ENCODE peak calls at places on chromosome X, in five cellular contexts. V, I, C, D and G are unnamed samples. For H3K27me3, the result is how much of the 10 kb centered on the place peaks cover.

GRCh38 chrX:16822723-16823122 is 36.5 kb downstream of the TXLNG start:
- DNase-seq in V (peak), I (no peak), C (no peak), D (peak), G (peak)

GRCh38 chrX:94058728-94059382 is 384.8 kb downstream of the FAM133A start:
- DNase-seq in V (no peak), I (no peak), C (no peak), D (peak), G (peak)

GRCh38 chrX:13093489-13094140 is 49.2 kb upstream of the FAM9C start:
- DNase-seq in V (no peak), I (no peak), C (no peak), D (no peak), G (no peak)

GRCh38 chrX:54407266-54407665 is 32.9 kb upstream of the TSR2 start:
- DNase-seq in V (no peak), I (no peak), C (no peak), D (no peak), G (no peak)

GRCh38 chrX:7263961-7264360 is 116.0 kb upstream of the PUDP start:
- DNase-seq in V (no peak), I (no peak), C (no peak), D (peak), G (peak)

GRCh38 chrX:39261446-39262147 is 460.3 kb downstream of the MID1IP1 start:
- DNase-seq in V (peak), I (no peak), C (no peak), D (peak), G (peak)

GRCh38 chrX:40845331-40845911 is 110.1 kb upstream of the MED14 start:
- DNase-seq in V (peak), I (no peak), C (no peak), D (peak), G (peak)

GRCh38 chrX:65480960-65481359 is 53.6 kb downstream of the LAS1L start:
- DNase-seq in V (no peak), I (no peak), C (no peak), D (no peak), G (no peak)

GRCh38 chrX:47991263-47992092 is 12.3 kb downstream of the ZNF182 start:
- DNase-seq in V (peak), I (no peak), C (no peak), D (peak), G (no peak)

GRCh38 chrX:153953342-153953830 is 8.9 kb upstream of the RENBP start:
- DNase-seq in V (peak), I (peak), C (peak), D (peak), G (peak)

GRCh38 chrX:1167918-1168481 is 44.4 kb downstream of the CRLF2 start:
- DNase-seq in V (no peak), I (no peak), C (no peak), D (no peak), G (no peak)

GRCh38 chrX:20240201-20240600 is 26.5 kb downstream of the RPS6KA3 start:
- DNase-seq in V (peak), I (no peak), C (no peak), D (no peak), G (no peak)

GRCh38 chrX:13212191-13212651 is 107.6 kb downstream of the ATXN3L start:
- DNase-seq in V (no peak), I (no peak), C (no peak), D (no peak), G (no peak)

GRCh38 chrX:7996414-7996813 is 69.2 kb upstream of the PNPLA4 start:
- DNase-seq in V (peak), I (no peak), C (no peak), D (peak), G (no peak)

GRCh38 chrX:131617182-131617581 is 73.3 kb downstream of the OR13H1 start:
- DNase-seq in V (peak), I (no peak), C (no peak), D (peak), G (peak)

GRCh38 chrX:140123446-140123845 is 158.1 kb upstream of the CXorf66 start:
- DNase-seq in V (peak), I (no peak), C (no peak), D (peak), G (peak)

GRCh38 chrX:49042581-49043219 is 457 bp downstream of the TFE3 start:
- DNase-seq in V (peak), I (no peak), C (no peak), D (no peak), G (no peak)

GRCh38 chrX:134548844-134549205 is 88.9 kb downstream of the HPRT1 start:
- DNase-seq in V (no peak), I (no peak), C (no peak), D (no peak), G (no peak)
- H3K27me3 ChIP-seq in V (under half), I (under half), C (half or more), D (under half), G (under half)

GRCh38 chrX:25012793-25013592 is 2.8 kb downstream of the ARX start:
- DNase-seq in V (no peak), I (no peak), C (no peak), D (no peak), G (no peak)

GRCh38 chrX:25010784-25011588 is 4.8 kb downstream of the ARX start:
- DNase-seq in V (no peak), I (no peak), C (no peak), D (no peak), G (no peak)

GRCh38 chrX:25013593-25014365 is 2.0 kb downstream of the ARX start:
- DNase-seq in V (no peak), I (no peak), C (no peak), D (no peak), G (no peak)

GRCh38 chrX:25012433-25012735 is 3.4 kb downstream of the ARX start:
- DNase-seq in V (no peak), I (no peak), C (no peak), D (no peak), G (no peak)

DNA sequence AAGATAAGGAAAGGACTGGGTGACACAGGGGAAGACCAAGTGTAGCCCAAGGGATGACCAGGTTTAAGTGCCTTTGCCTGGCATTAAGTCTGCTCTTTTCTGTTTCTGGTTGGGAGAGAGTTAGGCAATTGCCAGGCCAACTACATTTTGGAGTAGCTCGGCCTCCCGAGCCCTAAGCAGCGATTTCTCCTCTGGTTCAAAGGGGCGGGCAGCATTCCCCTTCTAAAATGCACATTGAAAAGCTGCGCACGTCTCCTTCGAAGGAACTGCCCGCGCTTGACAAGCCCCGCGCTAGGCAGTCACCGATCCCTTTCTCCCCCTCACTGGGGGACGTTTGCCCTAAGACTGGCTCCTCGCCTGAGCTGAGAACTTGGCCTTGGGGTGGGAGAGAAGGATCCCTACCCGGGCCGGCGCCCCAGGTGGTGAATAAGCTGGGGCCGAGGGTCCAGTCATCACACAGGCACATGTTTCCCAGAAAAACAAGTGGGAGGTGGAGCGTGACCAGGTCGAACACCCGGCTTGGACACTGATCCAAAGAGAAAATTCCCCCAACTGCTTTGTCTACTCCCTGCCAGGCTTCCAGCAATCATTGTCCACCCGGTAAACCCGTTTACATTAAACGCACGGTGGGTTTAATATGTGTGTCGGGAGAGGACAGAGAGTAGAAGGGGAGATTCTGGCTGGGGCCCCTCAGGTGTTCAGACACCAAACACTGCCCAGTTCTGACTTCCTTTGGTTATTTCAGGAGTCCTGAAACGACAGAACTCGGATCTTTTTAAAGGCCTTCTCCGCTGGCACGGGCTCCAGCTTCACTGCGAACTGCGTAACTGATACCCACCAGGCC is 4.0 kb downstream of the ARX start:
- DNase-seq in V (no peak), I (no peak), C (no peak), D (no peak), G (no peak)
- H3K27me3 ChIP-seq in V (half or more), I (half or more), C (half or more), D (under half), G (under half)

GRCh38 chrX:5823861-5824260 is 404.8 kb downstream of the NLGN4X start:
- DNase-seq in V (no peak), I (no peak), C (no peak), D (no peak), G (no peak)
- H3K27me3 ChIP-seq in V (under half), I (under half), C (under half), D (under half), G (under half)

GRCh38 chrX:152926279-152926678 is 28.4 kb downstream of the ZNF185 start:
- DNase-seq in V (peak), I (no peak), C (no peak), D (peak), G (peak)
- H3K27me3 ChIP-seq in V (under half), I (under half), C (under half), D (under half), G (under half)